ENCODE peak calls at places on chromosomes 11 and 22, in five cellular contexts. S is HFFc6, N is astrocyte of the spinal cord, I is ovary, Y is mucosa of descending colon. Z is an unnamed sample.

GRCh38 chr11:75013051-75013450 is 24.3 kb downstream of the NEU3 start:
- DNase-seq in Y (no peak), N (no peak), I (no peak), S (no peak), Z (peak)

GRCh38 chr11:72578991-72579815 is 95.0 kb downstream of the PDE2A start:
- DNase-seq in N (no peak), S (no peak), Y (no peak), I (peak), Z (no peak)

GRCh38 chr11:15073361-15074205 is at the start of gene CALCB:
- DNase-seq in S (no peak), N (peak), Y (no peak), I (no peak), Z (peak)

GRCh38 chr11:63240791-63241379 is 2.5 kb downstream of the SLC22A25 start:
- DNase-seq in N (no peak), Y (no peak), S (no peak), I (no peak), Z (no peak)

GRCh38 chr11:134515081-134515960 is 103.3 kb upstream of the B3GAT1 start:
- DNase-seq in Y (peak), I (peak), N (no peak), S (no peak), Z (no peak)

GRCh38 chr11:10294289-10294953 is 402 bp upstream of the SBF2 start:
- DNase-seq in S (peak), Y (peak), I (peak), N (peak), Z (peak)

GRCh38 chr11:78666675-78667129 is 92.0 kb upstream of the NARS2 start:
- DNase-seq in S (peak), I (no peak), Y (no peak), N (no peak), Z (peak)

GRCh38 chr11:2579315-2580060 is 120.3 kb downstream of the KCNQ1OT1 start:
- DNase-seq in I (peak), N (no peak), S (no peak), Y (peak), Z (no peak)

GRCh38 chr11:116217006-116217405 is 555.8 kb downstream of the BUD13 start:
- DNase-seq in N (peak), S (no peak), I (no peak), Y (no peak), Z (no peak)

GRCh38 chr11:121153472-121153871 is 52.4 kb downstream of the TECTA start:
- DNase-seq in N (no peak), S (no peak), I (no peak), Y (no peak), Z (no peak)

GRCh38 chr11:2693851-2694261 is 5.9 kb downstream of the KCNQ1OT1 start:
- DNase-seq in I (peak), Y (no peak), S (no peak), N (no peak), Z (no peak)

GRCh38 chr22:37079668-37080171 is 28.2 kb downstream of the KCTD17 start:
- DNase-seq in N (peak), I (no peak), S (peak), Y (peak), Z (peak)

GRCh38 chr22:45240810-45241631 is at the start of gene KIAA0930:
- DNase-seq in S (peak), Y (peak), N (peak), I (peak), Z (peak)

GRCh38 chr22:40270031-40270430 is 76.3 kb upstream of the ADSL start:
- DNase-seq in N (no peak), Y (no peak), S (no peak), I (no peak), Z (no peak)

GRCh38 chr11:2420502-2421225 is 20.1 kb downstream of the TSSC4 start:
- DNase-seq in Y (peak), I (peak), N (peak), S (peak), Z (peak)

GRCh38 chr11:112274007-112274783 is 13.5 kb upstream of the PLET1 start:
- DNase-seq in N (no peak), S (no peak), I (no peak), Y (no peak), Z (no peak)

GRCh38 chr11:2833051-2833937 is 52.3 kb downstream of the CDKN1C start:
- DNase-seq in N (no peak), S (no peak), Y (peak), I (no peak), Z (no peak)

GRCh38 chr11:36507824-36508489 is 2.1 kb downstream of the TRAF6 start:
- DNase-seq in N (no peak), Y (no peak), S (no peak), I (no peak), Z (no peak)

GRCh38 chr11:11717064-11717725 is 95.4 kb upstream of the GALNT18 start:
- DNase-seq in N (no peak), Y (no peak), I (no peak), S (no peak), Z (no peak)

DNA sequence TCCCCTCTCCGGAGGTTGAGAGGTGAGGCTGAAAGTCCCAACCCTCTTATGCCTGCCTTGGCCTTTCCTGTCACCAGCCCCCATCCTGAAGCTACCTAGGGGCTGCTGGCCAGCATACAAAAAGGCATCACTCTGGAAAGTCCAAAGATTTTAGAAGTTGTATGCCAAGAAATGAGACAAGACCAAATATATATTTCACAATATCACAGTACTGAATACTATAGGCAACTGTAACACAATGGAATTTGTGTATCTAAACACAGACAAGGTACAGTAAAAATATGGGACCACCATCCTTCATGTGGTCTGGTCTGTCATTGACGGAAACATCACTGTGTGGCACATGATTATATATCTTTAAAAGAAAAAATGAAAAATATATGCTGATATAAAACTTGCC is 4.2 kb downstream of the KLHL22 start:
- DNase-seq in I (no peak), Y (no peak), N (no peak), S (no peak), Z (no peak)
- TF ChIP-seq CTCF in I (no peak), Y (no peak), N (no peak), S (no peak), Z (no peak)

GRCh38 chr11:64851831-64852337 is 7.4 kb upstream of the CDC42BPG start:
- DNase-seq in S (no peak), Y (peak), I (no peak), N (no peak), Z (no peak)

GRCh38 chr11:64848214-64848778 is 3.8 kb upstream of the CDC42BPG start:
- DNase-seq in I (no peak), Y (no peak), S (no peak), N (no peak), Z (no peak)

GRCh38 chr11:64850979-64851567 is 6.6 kb upstream of the CDC42BPG start:
- DNase-seq in I (no peak), N (no peak), S (no peak), Y (peak), Z (peak)

GRCh38 chr11:64848779-64849599 is 4.5 kb upstream of the CDC42BPG start:
- DNase-seq in N (no peak), I (no peak), S (no peak), Y (peak), Z (no peak)

DNA sequence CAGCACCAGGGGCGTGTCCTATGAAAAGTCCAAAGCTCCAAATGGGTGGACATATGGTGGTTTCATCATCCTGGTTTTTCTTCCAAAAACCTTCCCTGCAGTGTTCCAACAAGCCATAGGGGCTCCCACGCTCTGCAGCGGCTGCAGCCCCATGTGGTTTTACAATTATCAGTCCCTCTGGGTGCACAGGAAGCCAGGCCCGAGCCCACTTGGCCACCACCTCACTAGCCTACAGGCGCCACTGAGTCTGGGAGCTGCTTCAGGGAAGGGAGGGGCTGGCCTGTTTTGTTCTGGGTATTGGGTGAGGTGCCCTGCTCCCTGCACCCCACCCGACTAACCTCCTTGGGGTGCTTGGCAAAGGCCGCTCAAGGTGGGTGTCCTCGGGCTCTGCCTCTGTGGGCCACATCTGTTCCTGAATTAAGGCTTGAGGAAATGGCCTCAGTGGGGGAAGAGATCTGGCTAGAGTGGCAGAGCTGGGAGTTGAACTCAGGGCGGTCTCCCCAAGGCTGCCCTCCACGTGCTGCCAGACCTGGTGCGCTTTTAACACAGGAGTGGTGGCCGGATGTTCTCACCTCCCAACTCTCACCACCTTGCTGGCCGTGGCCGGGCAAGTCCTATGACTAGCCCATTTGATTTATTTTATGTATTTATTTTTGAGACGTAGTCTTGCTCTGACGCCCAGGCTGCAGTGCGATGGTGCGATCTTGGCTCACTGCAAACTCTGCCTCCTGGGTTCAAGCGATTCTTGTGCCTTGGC is 5.3 kb upstream of the CDC42BPG start:
- DNase-seq in S (no peak), Y (no peak), N (no peak), I (no peak), Z (peak)
- TF ChIP-seq CTCF in S (peak), Y (no peak), N (peak), I (no peak), Z (no peak)

GRCh38 chr11:65045061-65045460 is 4.1 kb downstream of the SAC3D1 start:
- DNase-seq in Y (no peak), S (no peak), N (no peak), I (no peak), Z (no peak)

GRCh38 chr11:65047581-65048422 is 6.8 kb downstream of the SAC3D1 start:
- DNase-seq in I (peak), Y (no peak), S (no peak), N (no peak), Z (no peak)

GRCh38 chr11:65042899-65043298 is 1.9 kb downstream of the SAC3D1 start:
- DNase-seq in Y (no peak), N (no peak), S (no peak), I (no peak), Z (no peak)

GRCh38 chr11:65043881-65044501 is 3.0 kb downstream of the SAC3D1 start:
- DNase-seq in S (peak), N (no peak), I (no peak), Y (no peak), Z (peak)

DNA sequence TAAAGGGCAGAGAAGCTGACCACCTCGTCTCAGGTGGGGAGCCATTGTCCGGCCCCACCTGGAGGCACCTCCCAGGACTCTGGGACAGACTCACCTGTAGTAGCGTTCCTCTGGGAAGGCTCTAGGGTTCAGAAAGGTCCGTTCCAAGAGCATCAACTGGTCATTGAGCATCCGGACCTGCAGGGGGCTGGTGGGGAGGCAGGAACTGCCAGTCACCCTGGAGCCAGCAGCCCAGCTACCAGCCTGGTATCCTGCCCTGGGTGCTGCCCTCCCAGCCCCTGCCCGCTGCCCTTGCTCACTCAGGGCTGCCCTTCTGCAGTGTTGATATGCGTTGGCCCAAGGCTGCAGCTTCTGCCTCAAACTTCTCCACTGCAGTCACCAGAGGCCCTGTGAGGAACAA is 4.7 kb downstream of the SAC3D1 start:
- DNase-seq in Y (no peak), S (no peak), N (no peak), I (no peak), Z (no peak)
- TF ChIP-seq CTCF in Y (no peak), S (no peak), N (no peak), I (no peak), Z (no peak)

DNA sequence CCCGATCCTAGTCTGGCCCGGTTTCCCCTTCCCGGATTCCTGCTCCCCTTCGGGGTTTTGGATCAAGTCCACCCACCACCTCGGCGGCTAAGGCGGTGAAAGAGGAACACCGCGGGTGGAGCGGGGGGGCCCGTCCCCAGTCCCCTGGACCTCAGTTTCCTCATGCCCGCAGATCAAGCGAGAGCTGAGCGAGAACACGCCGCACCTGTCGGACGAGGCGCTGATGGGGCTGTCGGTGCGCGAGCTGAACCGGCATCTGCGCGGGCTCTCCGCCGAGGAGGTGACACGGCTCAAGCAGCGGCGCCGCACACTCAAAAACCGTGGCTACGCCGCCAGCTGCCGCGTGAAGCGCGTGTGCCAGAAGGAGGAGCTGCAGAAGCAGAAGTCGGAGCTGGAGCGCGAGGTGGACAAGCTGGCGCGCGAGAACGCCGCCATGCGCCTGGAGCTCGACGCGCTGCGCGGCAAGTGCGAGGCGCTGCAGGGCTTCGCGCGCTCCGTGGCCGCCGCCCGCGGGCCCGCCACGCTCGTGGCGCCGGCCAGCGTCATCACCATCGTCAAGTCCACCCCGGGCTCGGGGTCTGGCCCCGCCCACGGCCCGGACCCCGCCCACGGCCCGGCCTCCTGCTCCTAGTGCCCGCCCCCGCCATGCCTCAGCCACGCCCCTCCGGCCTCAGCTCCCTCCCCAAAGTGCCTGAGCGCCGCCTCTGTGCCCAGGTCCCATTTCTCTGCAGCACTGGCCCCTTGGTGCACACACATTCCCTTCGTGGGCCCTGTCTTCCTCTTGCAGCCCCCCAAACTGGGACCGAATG is 12.7 kb downstream of the MAFF start:
- DNase-seq in N (peak), I (peak), Y (peak), S (no peak), Z (peak)
- TF ChIP-seq CTCF in N (peak), I (no peak), Y (peak), S (no peak), Z (no peak)

GRCh38 chr22:20268350-20269012 is 363 bp upstream of the RTN4R start:
- DNase-seq in I (peak), S (no peak), Y (peak), N (no peak), Z (peak)
- TF ChIP-seq CTCF in I (peak), S (peak), Y (peak), N (peak), Z (peak)

GRCh38 chr11:81237139-81237538 is 1496.5 kb downstream of the FAM181B start:
- DNase-seq in Y (no peak), N (peak), S (no peak), I (no peak), Z (no peak)
- TF ChIP-seq CTCF in Y (no peak), N (peak), S (no peak), I (no peak), Z (no peak)

GRCh38 chr11:119153049-119153818 is 4.4 kb downstream of the ABCG4 start:
- DNase-seq in I (no peak), S (no peak), Y (no peak), N (no peak), Z (no peak)
- TF ChIP-seq CTCF in I (no peak), S (peak), Y (no peak), N (no peak), Z (no peak)

DNA sequence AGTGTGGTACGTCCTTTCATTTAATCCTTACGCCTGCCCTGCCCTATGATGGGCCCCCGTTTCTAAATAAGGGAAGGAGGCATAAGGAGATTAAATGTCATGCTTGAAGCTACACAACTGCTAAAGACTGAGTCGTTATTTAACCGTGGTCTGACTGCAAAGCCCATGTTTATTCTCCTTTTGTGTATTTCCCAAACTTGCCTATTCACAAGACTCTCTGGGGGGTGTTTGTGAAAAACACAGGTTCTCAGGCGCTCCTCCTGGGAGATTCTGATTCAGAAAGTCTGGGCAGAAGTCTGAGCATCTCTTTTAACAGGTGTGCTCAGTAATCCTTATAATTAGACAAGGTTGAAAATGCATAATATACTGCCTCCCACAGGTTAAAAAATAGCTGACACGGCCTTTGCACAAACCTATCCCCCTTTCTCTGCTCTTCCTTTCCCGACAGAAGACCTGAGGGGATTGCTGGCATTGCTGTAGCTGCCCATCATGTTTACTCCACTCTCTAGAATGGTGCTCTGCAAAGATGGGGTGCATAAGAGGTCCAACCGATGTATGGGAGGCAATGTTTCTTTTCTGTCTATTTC is 56.4 kb upstream of the ZBTB44 start:
- DNase-seq in Y (no peak), N (no peak), I (no peak), S (no peak), Z (no peak)
- TF ChIP-seq CTCF in Y (no peak), N (no peak), I (no peak), S (no peak), Z (no peak)

DNA sequence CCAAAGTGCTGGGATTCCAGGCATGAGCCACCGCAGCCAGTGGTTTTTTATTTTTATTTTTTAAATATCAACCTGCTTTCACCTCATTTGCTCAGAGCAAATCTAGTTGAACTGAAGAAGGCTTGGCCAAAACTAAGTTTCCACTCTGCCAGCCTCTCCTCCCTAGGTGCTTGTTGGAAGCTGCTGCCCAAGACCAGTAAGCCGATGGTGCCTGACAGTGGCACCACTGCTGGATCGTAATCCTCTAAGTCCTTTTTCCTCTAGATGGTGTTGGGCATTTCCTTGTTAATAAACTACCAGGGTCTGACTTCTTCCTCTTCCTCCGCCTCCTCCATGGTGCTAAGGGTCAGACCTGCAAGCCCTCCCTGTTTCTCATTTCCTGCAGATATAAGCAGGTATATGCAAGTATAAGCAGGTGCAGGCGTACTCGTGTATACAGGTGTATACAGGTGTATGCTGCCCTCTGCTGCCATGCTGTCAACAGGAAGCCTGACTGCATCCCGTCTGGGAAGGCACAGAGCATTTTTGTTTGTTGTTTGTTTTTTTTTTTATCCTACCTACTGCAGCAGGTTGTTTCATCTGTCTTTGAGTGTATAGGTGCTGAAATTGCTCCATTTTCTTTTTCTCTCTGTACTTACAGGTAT is 1.6 kb downstream of the NADSYN1 start:
- DNase-seq in Y (no peak), N (no peak), S (no peak), I (no peak), Z (no peak)
- TF ChIP-seq CTCF in Y (peak), N (no peak), S (no peak), I (no peak), Z (no peak)

GRCh38 chr11:107316426-107316825 is 141.2 kb downstream of the CWF19L2 start:
- DNase-seq in S (no peak), Y (no peak), N (no peak), I (no peak), Z (no peak)
- TF ChIP-seq CTCF in S (no peak), Y (no peak), N (no peak), I (no peak), Z (no peak)

Z was measured in foreskin fibroblast.